ENCODE peak calls at places on chromosomes 6 and 20, in eight cellular contexts. T, H, K, J, Z, I, Y and F are unnamed samples.

GRCh38 chr6:7087066-7087465 is 20.7 kb upstream of the RREB1 start:
- DNase-seq in H (peak; percentile 85), Z (no peak), I (no peak), J (peak; percentile 18), K (peak; percentile 22), Y (no peak), T (no peak), F (no peak)

GRCh38 chr6:11921017-11921438 is 91.1 kb upstream of the HIVEP1 start:
- DNase-seq in K (peak; percentile 92), J (peak; percentile 42), I (no peak), T (no peak), Z (no peak), H (peak; percentile 29), Y (no peak), F (peak; percentile 84)

GRCh38 chr20:23111307-23111943 is 25.3 kb upstream of the CD93 start:
- DNase-seq in J (no peak), I (no peak), Z (peak; percentile 20), H (no peak), T (no peak), K (no peak), Y (peak; percentile 37), F (no peak)

GRCh38 chr20:46494077-46494476 is 19.3 kb downstream of the ZNF334 start:
- DNase-seq in Y (no peak), K (no peak), I (no peak), T (no peak), J (no peak), Z (no peak), H (no peak), F (no peak)

GRCh38 chr20:625360-625932 is 15.3 kb upstream of the TCF15 start:
- DNase-seq in J (peak; percentile 22), I (no peak), T (peak; percentile 13), H (no peak), Y (no peak), Z (no peak), K (no peak), F (no peak)

GRCh38 chr6:112877134-112878100 is 530.3 kb downstream of the RFPL4B start:
- DNase-seq in Y (no peak), Z (no peak), H (peak; percentile 28), J (peak; percentile 83), I (no peak), K (peak; percentile 85), T (no peak), F (peak; percentile 92)

GRCh38 chr20:50587291-50587961 is 77.2 kb downstream of the PTPN1 start:
- DNase-seq in Z (no peak), Y (no peak), I (no peak), J (no peak), H (no peak), T (no peak), K (no peak), F (no peak)

GRCh38 chr20:38222231-38222922 is 38.2 kb downstream of the KIAA1755 start:
- DNase-seq in H (peak; percentile 83), Z (peak; percentile 80), K (peak; percentile 39), I (no peak), T (peak; percentile 37), Y (peak; percentile 44), J (peak; percentile 58), F (peak; percentile 36)

GRCh38 chr20:59720013-59720412 is 115.7 kb downstream of the PHACTR3 start:
- DNase-seq in K (no peak), Z (no peak), Y (no peak), T (no peak), H (no peak), I (no peak), J (no peak), F (no peak)